ENCODE peak calls at places on chromosomes 2 and 18, in ten cellular contexts. G is body of pancreas; H is iris pigment epithelial cell; L is psoas muscle; P is stimulated activated CD4-positive, alpha-beta T cell treated with anti-CD3 and anti-CD28 coated beads, Interleukin-12 subunit alpha, Interleukin-12 subunit beta, amount 100 ng/mL, for 4 hours; T is posterior cingulate gyrus; X is stimulated activated naive CD4-positive, alpha-beta T cell; E is activated CD8-positive, alpha-beta memory T cell treated with anti-CD3 and anti-CD28 coated beads for 48 hours; W is ELF-1; Z is SW480. Y is an unnamed sample.

GRCh38 chr2:203404996-203405395 is 76.8 kb downstream of the ABI2 start:
- DNase-seq in P (no peak), G (no peak), H (peak), L (no peak), W (no peak), X (no peak), E (no peak), Z (no peak), T (no peak), Y (no peak)

GRCh38 chr18:76452357-76452756 is 42.7 kb downstream of the ZNF516 start:
- DNase-seq in L (no peak), P (no peak), X (no peak), T (no peak), G (no peak), H (peak), Z (no peak), W (no peak), E (no peak), Y (no peak)

GRCh38 chr2:133836691-133837090 is 268.4 kb upstream of the NCKAP5 start:
- DNase-seq in X (no peak), H (no peak), G (no peak), P (no peak), Z (no peak), W (no peak), T (no peak), E (no peak), L (no peak), Y (no peak)

GRCh38 chr2:232129483-232129882 is 168.0 kb downstream of the DIS3L2 start:
- DNase-seq in L (no peak), Z (no peak), E (no peak), G (no peak), W (no peak), P (no peak), T (no peak), H (peak), X (no peak), Y (no peak)

GRCh38 chr2:148885209-148885608 is 10.2 kb downstream of the KIF5C start:
- DNase-seq in H (no peak), W (no peak), P (no peak), G (no peak), Z (no peak), T (no peak), E (no peak), L (no peak), X (no peak), Y (no peak)

GRCh38 chr2:66576381-66577330 is 141.7 kb downstream of the MEIS1 start:
- DNase-seq in E (no peak), T (no peak), X (no peak), L (peak), G (peak), Z (no peak), H (peak), P (no peak), W (peak), Y (no peak)

GRCh38 chr2:53819627-53820026 is 32.8 kb downstream of the ERLEC1 start:
- DNase-seq in L (no peak), H (no peak), G (no peak), E (no peak), T (no peak), X (no peak), W (peak), Z (no peak), P (no peak), Y (no peak)

GRCh38 chr2:70091364-70091763 is 4.1 kb downstream of the PCBP1 start:
- DNase-seq in X (no peak), P (no peak), E (no peak), H (no peak), Z (no peak), T (no peak), L (no peak), W (no peak), G (no peak), Y (no peak)

GRCh38 chr2:37864217-37864616 is 60.9 kb upstream of the RMDN2 start:
- DNase-seq in W (no peak), H (no peak), Z (no peak), T (no peak), L (no peak), E (no peak), X (no peak), G (no peak), P (no peak), Y (no peak)

GRCh38 chr2:177075254-177075653 is 137.3 kb upstream of the HNRNPA3 start:
- DNase-seq in P (no peak), H (no peak), Z (no peak), W (no peak), E (no peak), T (no peak), X (no peak), G (no peak), L (no peak), Y (no peak)

GRCh38 chr2:61469424-61470121 is 1.3 kb downstream of the USP34 start:
- DNase-seq in P (no peak), T (no peak), Z (peak), W (no peak), L (no peak), E (no peak), H (peak), X (no peak), G (no peak), Y (no peak)

GRCh38 chr2:181198188-181198864 is 217.9 kb downstream of the UBE2E3 start:
- DNase-seq in X (no peak), H (no peak), L (no peak), W (no peak), T (no peak), G (no peak), P (no peak), Z (no peak), E (no peak), Y (peak)

GRCh38 chr2:80987466-80987865 is 682.9 kb upstream of the LRRTM1 start:
- DNase-seq in T (no peak), E (no peak), Z (no peak), W (no peak), H (no peak), L (no peak), G (no peak), X (no peak), P (no peak), Y (no peak)

GRCh38 chr2:14587119-14587518 is 45.4 kb upstream of the LRATD1 start:
- DNase-seq in W (no peak), G (no peak), P (no peak), Z (no peak), X (no peak), E (no peak), L (no peak), T (no peak), H (peak), Y (no peak)

GRCh38 chr2:53438056-53438455 is 329.5 kb upstream of the CHAC2 start:
- DNase-seq in G (peak), E (no peak), W (no peak), T (no peak), P (no peak), Z (no peak), L (no peak), H (no peak), X (no peak), Y (no peak)

GRCh38 chr2:113723411-113723810 is 33.0 kb downstream of the SLC35F5 start:
- DNase-seq in G (no peak), Z (no peak), X (no peak), P (no peak), H (no peak), T (no peak), W (no peak), E (no peak), L (no peak), Y (no peak)

GRCh38 chr2:72108121-72108520 is 39.5 kb downstream of the CYP26B1 start:
- DNase-seq in T (no peak), L (no peak), X (no peak), Z (no peak), P (no peak), G (no peak), W (no peak), E (no peak), H (peak), Y (no peak)

GRCh38 chr18:71630686-71631085 is 913.5 kb downstream of the CBLN2 start:
- DNase-seq in H (peak), Z (no peak), P (no peak), W (no peak), E (no peak), G (no peak), T (no peak), L (no peak), X (no peak), Y (no peak)

GRCh38 chr2:163571423-163572102 is 164.2 kb downstream of the FIGN start:
- DNase-seq in Z (no peak), W (no peak), G (no peak), E (no peak), X (no peak), T (no peak), P (no peak), H (no peak), L (no peak), Y (no peak)

GRCh38 chr2:27763907-27764267 is 7.6 kb upstream of the MRPL33 start:
- DNase-seq in P (no peak), X (no peak), T (no peak), L (no peak), H (no peak), W (no peak), G (no peak), Z (no peak), E (no peak), Y (no peak)

GRCh38 chr2:118508282-118508681 is 339.2 kb downstream of the EN1 start:
- DNase-seq in E (no peak), P (no peak), L (no peak), G (no peak), W (no peak), Z (no peak), X (no peak), H (no peak), T (no peak), Y (no peak)

GRCh38 chr2:128805918-128806317 is 487.2 kb upstream of the HS6ST1 start:
- DNase-seq in Z (no peak), E (no peak), W (no peak), G (no peak), X (no peak), H (no peak), L (no peak), T (no peak), P (no peak), Y (no peak)

GRCh38 chr2:2238726-2239269 is 92.3 kb downstream of the MYT1L start:
- DNase-seq in P (no peak), L (no peak), E (no peak), X (no peak), H (no peak), W (no peak), T (no peak), Z (no peak), G (no peak), Y (no peak)

GRCh38 chr2:21820271-21820670 is 696.5 kb downstream of the TDRD15 start:
- DNase-seq in E (no peak), W (no peak), T (no peak), G (no peak), H (peak), P (no peak), Z (no peak), L (no peak), X (no peak), Y (no peak)

GRCh38 chr2:8238521-8239230 is 443.2 kb upstream of the ID2 start:
- DNase-seq in P (no peak), W (no peak), G (no peak), T (no peak), X (no peak), L (peak), E (no peak), Z (no peak), H (no peak), Y (no peak)

GRCh38 chr2:34907812-34908211 is 1308.7 kb upstream of the FAM98A start:
- DNase-seq in X (no peak), T (no peak), L (no peak), Z (no peak), E (no peak), W (no peak), H (no peak), G (no peak), P (no peak), Y (no peak)

GRCh38 chr2:23944527-23944926 is 4.3 kb downstream of the UBXN2A start:
- DNase-seq in X (no peak), Z (peak), G (peak), H (no peak), T (peak), W (peak), E (no peak), P (no peak), L (no peak), Y (no peak)

GRCh38 chr2:101843048-101843447 is 145.5 kb downstream of the MAP4K4 start:
- DNase-seq in L (peak), Z (no peak), E (no peak), T (no peak), X (no peak), W (no peak), P (no peak), G (no peak), H (peak), Y (no peak)

GRCh38 chr18:60753753-60754152 is 381.2 kb upstream of the MC4R start:
- DNase-seq in X (no peak), W (no peak), T (no peak), P (no peak), E (no peak), L (no peak), H (no peak), Z (no peak), G (no peak), Y (no peak)